ENCODE peak calls at places on chromosomes 4 and X, in six cellular contexts. C is foreskin fibroblast, B is GM23338, O is fibroblast of mammary gland, I is endothelial cell of umbilical vein, L is kidney epithelial cell. Q is an unnamed sample.

GRCh38 chrX:120512222-120512621 is 43.1 kb upstream of the LAMP2 start:
- DNase-seq in C (no peak), B (no peak), O (no peak), I (no peak), L (no peak), Q (no peak)

GRCh38 chr4:8176547-8177399 is 18.2 kb upstream of the ABLIM2 start:
- DNase-seq in C (peak), B (peak), O (peak), I (peak), L (no peak), Q (no peak)

GRCh38 chr4:138225477-138225876 is 16.7 kb downstream of the SLC7A11 start:
- DNase-seq in C (peak), B (no peak), O (peak), I (peak), L (no peak), Q (no peak)

GRCh38 chrX:122504026-122504425 is 680.1 kb upstream of the GRIA3 start:
- DNase-seq in C (no peak), B (no peak), O (no peak), I (no peak), L (no peak), Q (no peak)

GRCh38 chrX:119756926-119757635 is 1.3 kb upstream of the SOWAHD start:
- DNase-seq in C (no peak), B (no peak), O (no peak), I (no peak), L (no peak), Q (no peak)

GRCh38 chr4:61911313-61911756 is 711.2 kb downstream of the ADGRL3 start:
- DNase-seq in C (no peak), B (peak), O (no peak), I (no peak), L (no peak), Q (no peak)

GRCh38 chrX:153688900-153689590 is 1.3 kb downstream of the SLC6A8 start:
- DNase-seq in C (peak), B (no peak), O (no peak), I (peak), L (no peak), Q (no peak)

GRCh38 chr4:111631157-111631999 is 513.9 kb upstream of the FAM241A start:
- DNase-seq in C (peak), B (peak), O (peak), I (peak), L (no peak), Q (no peak)

GRCh38 chr4:112031712-112032328 is 113.4 kb upstream of the FAM241A start:
- DNase-seq in C (peak), B (peak), O (peak), I (peak), L (no peak), Q (peak)

GRCh38 chr4:1255699-1256098 is 6.8 kb upstream of the CTBP1 start:
- DNase-seq in C (no peak), B (no peak), O (no peak), I (no peak), L (no peak), Q (no peak)

GRCh38 chr4:83109480-83110221 is 4.9 kb downstream of the PLAC8 start:
- DNase-seq in C (peak), B (peak), O (peak), I (peak), L (no peak), Q (no peak)

DNA sequence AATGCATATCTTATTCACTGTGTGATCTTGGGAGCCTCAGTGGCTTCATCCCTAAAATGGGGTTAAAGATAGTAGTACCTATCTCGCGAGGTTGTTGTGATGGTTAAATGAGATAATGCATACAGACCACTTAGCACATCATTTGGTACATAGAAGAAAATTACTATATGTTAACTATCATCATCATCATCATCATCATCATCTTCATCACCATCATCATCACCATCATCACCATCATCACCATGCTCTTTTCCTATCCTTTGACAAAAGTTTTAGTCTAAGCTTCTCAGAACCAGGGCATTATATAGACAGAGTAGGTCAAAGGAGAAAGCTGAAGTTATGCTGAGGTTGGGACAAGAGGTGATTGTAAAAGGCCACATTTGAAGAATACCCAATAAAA is 145.0 kb downstream of the GPC3 start:
- DNase-seq in C (no peak), B (no peak), O (no peak), I (no peak), L (no peak), Q (no peak)
- H3K4me3 ChIP-seq in C (no peak), B (no peak), O (no peak), I (no peak), L (no peak), Q (no peak)

GRCh38 chr4:169611991-169612868 is at the start of gene NEK1:
- DNase-seq in C (peak), B (peak), O (peak), I (peak), L (no peak), Q (no peak)
- TF ChIP-seq CTCF in C (no peak), B (no peak), O (no peak), I (peak), L (no peak), Q (no peak)

GRCh38 chr4:28682872-28683271 is 1822.2 kb downstream of the STIM2 start:
- DNase-seq in C (no peak), B (peak), O (no peak), I (no peak), L (no peak), Q (no peak)
- H3K4me3 ChIP-seq in C (no peak), B (no peak), O (no peak), I (no peak), L (no peak), Q (no peak)

GRCh38 chrX:8971116-8971515 is 62.8 kb downstream of the FAM9B start:
- DNase-seq in C (peak), B (peak), O (peak), I (peak), L (peak), Q (peak)
- TF ChIP-seq CTCF in C (peak), B (peak), O (peak), I (peak), L (peak), Q (peak)

DNA sequence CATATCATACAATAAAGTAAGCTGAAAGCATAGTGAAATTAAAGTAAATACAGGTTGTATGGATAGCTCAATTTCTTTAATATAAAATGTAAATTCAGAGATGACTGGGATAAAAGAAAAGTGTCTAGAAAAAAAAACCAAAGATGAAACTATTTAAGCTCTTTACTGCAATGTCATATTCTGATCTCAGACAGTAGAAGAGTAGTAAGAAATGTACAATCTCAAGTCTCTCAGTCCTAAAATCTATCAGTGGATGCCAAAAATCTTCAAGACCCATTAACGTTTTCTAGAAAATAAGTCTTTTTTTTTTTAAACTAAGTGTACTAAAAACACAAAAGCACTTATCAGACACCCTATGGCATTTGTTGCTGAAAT is 13.8 kb downstream of the MGARP start:
- DNase-seq in C (no peak), B (no peak), O (no peak), I (no peak), L (no peak), Q (no peak)
- H3K4me3 ChIP-seq in C (peak), B (no peak), O (peak), I (no peak), L (no peak), Q (peak)

DNA sequence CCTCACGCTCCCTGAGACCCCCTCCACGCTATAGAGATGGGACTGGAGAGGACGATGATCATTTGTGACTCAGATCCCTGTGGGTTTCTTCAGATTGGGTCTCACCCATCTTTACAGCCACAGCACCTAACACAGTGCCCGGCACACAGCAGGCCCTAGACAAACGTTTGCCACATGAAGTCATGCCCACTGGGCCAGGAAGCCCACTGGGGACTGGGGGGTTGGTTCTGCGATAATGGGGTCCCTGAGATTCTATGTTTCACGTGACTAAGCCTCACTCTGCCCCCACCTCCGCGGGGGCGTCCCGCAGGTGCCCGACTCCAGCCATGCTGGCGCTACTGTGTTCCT is 3.8 kb downstream of the SOD3 start:
- DNase-seq in C (no peak), B (no peak), O (no peak), I (no peak), L (no peak), Q (no peak)
- TF ChIP-seq CTCF in C (no peak), B (no peak), O (no peak), I (no peak), L (no peak), Q (no peak)

DNA sequence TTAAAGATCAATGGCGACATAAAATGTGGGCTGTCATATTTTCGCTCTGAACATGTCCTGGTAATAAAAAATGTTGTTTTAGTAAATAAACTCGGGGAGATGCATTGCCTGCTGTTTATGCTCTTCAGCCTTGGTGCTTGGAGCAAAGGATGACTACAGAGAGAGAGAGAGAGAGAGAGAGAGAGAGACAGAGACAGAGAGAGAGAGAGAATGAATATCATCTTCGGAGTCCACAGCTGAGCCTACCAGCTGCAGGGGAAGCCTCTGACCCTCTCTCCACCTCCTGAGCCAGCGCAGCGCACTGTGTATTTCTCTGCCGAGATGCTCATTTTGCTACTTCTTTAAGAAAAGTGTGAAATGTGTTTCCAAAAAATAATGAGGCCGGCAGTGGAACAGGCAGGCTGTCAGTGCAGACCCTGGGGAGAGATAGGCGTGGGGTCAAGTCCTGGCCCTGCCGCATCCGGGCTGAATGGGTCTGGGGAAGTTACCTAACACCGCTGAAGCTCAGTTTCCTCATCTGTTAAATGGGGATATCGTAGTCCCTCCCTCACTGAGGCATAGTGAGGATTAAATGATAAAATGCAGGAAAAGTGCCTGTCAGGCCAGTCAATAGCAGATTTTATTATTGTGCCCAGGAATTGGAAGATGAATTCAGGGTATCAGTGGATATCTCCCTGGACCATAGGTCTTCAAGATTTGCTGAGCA is 58.5 kb upstream of the LGI2 start:
- DNase-seq in C (peak), B (no peak), O (no peak), I (no peak), L (no peak), Q (no peak)
- H3K4me3 ChIP-seq in C (peak), B (peak), O (no peak), I (no peak), L (no peak), Q (peak)

DNA sequence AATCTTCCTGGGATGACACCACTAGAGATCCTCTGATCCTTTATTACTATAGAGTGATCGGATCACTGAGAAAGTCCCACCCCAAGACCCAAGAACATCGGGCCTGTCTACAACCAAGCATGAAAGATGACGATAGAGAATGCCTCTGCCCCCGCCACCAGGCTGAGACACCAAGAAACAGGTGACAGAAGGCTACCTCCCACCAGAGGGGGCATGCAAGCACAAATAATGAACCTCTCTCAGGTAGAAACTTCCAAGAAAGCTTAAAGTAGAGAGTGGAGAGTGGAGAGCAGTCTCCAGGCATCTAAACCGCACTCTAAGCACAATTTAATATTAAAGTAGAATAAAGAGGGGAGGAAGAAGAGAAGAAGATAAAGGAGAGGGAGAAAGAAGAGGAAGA is 402.6 kb downstream of the INPP4B start:
- DNase-seq in C (no peak), B (peak), O (no peak), I (no peak), L (no peak), Q (no peak)
- TF ChIP-seq CTCF in C (no peak), B (peak), O (no peak), I (no peak), L (no peak), Q (no peak)

DNA sequence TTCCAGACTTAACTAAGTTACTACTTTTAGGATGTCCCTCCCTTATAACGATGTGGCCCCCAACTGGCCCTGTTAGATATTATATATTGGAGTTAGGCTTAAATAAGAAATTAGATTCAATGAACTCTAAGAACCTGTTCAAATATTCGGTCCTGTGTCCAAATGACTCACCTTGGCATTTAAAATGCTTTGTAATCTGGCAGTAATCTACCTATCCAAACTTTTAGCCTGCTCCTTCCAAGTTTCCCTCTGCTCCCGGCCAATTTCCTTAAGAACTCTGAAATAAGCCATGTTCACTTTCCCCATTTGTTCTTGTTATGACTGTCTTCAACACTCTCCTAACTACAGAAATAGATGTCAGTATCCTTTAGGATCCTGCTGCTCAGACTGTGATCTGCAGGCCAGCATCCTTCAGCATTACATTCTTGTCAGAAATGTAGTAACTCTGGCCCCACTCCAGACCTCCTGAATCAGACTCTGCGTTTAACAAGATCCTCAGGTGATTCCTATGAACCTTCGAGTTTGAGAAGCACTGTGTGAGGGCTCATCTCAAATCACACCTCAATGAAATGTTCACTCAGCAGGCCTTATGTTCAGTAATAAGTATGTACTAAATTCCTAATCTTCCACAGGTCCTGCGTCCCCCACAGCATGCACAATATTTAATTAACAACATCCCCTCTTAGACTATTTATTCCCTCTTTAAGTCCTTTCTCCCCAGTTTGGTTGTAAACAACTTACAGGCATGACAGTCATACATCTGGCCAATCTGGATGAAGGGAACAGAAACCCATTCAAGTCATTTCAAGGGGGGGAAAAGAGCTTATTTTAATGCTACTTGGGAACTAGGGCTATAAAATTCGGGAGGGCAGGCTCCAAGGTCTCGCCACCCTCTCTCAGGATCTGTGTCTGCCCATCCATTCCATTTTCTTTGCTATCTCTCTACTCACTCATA is 3.0 kb downstream of the ATP8A1 start:
- DNase-seq in C (peak), B (no peak), O (peak), I (no peak), L (no peak), Q (no peak)
- H3K4me3 ChIP-seq in C (no peak), B (no peak), O (no peak), I (no peak), L (no peak), Q (no peak)